ENCODE peak calls at places on chromosomes 7 and 10, in seven cellular contexts. E is sciatic nerve; L is stimulated activated CD8-positive, alpha-beta memory T cell treated with anti-CD3 and anti-CD28 coated beads, Interleukin-4, amount 100 ng/mL, for 4 hours; G is astrocyte of the cerebellum; J is kidney epithelial cell; H is WERI-Rb-1; Q is type B pancreatic cell. F is an unnamed sample.

GRCh38 chr7:104230606-104231005 is 22.8 kb upstream of the ORC5 start:
- DNase-seq in E (no peak), L (no peak), G (no peak), J (no peak), H (peak; percentile 12), Q (no peak), F (no peak)

GRCh38 chr10:35228058-35228457 is 101.4 kb downstream of the CREM start:
- DNase-seq in E (no peak), L (no peak), G (no peak), J (no peak), H (no peak), Q (no peak), F (no peak)

GRCh38 chr7:21966271-21966670 is 20.6 kb upstream of the CDCA7L start:
- DNase-seq in E (no peak), L (no peak), G (no peak), J (no peak), H (no peak), Q (no peak), F (no peak)

GRCh38 chr10:112092529-112092928 is 91.0 kb downstream of the GPAM start:
- DNase-seq in E (no peak), L (no peak), G (no peak), J (no peak), H (no peak), Q (no peak), F (no peak)

GRCh38 chr10:101367569-101368453 is 13.8 kb downstream of the BTRC start:
- DNase-seq in E (no peak), L (no peak), G (peak; percentile 45), J (peak; percentile 77), H (no peak), Q (no peak), F (no peak)

GRCh38 chr7:100949227-100949930 is at the start of gene MUC3A:
- DNase-seq in E (no peak), L (no peak), G (no peak), J (no peak), H (no peak), Q (no peak), F (no peak)

GRCh38 chr10:110636572-110636931 is 7.6 kb upstream of the RBM20 start:
- DNase-seq in E (no peak), L (no peak), G (no peak), J (no peak), H (no peak), Q (no peak), F (no peak)

GRCh38 chr7:158587425-158588084 is at the start of gene PTPRN2:
- DNase-seq in E (peak; percentile 77), L (peak; percentile 12), G (peak; percentile 2), J (no peak), H (peak; percentile 59), Q (peak; percentile 81), F (peak; percentile 8)

GRCh38 chr7:39954694-39955093 is 4.6 kb downstream of the CDK13 start:
- DNase-seq in E (no peak), L (no peak), G (no peak), J (no peak), H (no peak), Q (no peak), F (no peak)

GRCh38 chr7:77338883-77339629 is 77.1 kb downstream of the GSAP start:
- DNase-seq in E (no peak), L (no peak), G (no peak), J (no peak), H (no peak), Q (no peak), F (no peak)

GRCh38 chr7:14734839-14735321 is 167.7 kb downstream of the DGKB start:
- DNase-seq in E (no peak), L (no peak), G (no peak), J (no peak), H (peak; percentile 37), Q (no peak), F (no peak)

GRCh38 chr10:97109562-97109961 is 76.2 kb downstream of the SLIT1 start:
- DNase-seq in E (no peak), L (no peak), G (no peak), J (no peak), H (no peak), Q (no peak), F (no peak)

GRCh38 chr10:49398000-49398861 is 2.3 kb upstream of the DRGX start:
- DNase-seq in E (peak; percentile 70), L (peak; percentile 7), G (no peak), J (no peak), H (no peak), Q (peak; percentile 77), F (no peak)

GRCh38 chr10:86630079-86630478 is 24.3 kb upstream of the OPN4 start:
- DNase-seq in E (no peak), L (no peak), G (no peak), J (no peak), H (no peak), Q (no peak), F (no peak)

GRCh38 chr7:99473315-99473596 is 566 bp downstream of the ZNF789 start:
- DNase-seq in E (no peak), L (no peak), G (peak; percentile 42), J (peak; percentile 70), H (no peak), Q (no peak), F (no peak)

GRCh38 chr7:142567676-142568075 is 181.6 kb upstream of the PRSS1 start:
- DNase-seq in E (no peak), L (no peak), G (no peak), J (no peak), H (no peak), Q (no peak), F (no peak)

GRCh38 chr10:67506083-67506756 is 189.8 kb downstream of the CTNNA3 start:
- DNase-seq in E (no peak), L (no peak), G (no peak), J (no peak), H (no peak), Q (no peak), F (no peak)

GRCh38 chr7:99504281-99504602 is 220 bp upstream of the ZKSCAN5 start:
- DNase-seq in E (no peak), L (no peak), G (peak; percentile 93), J (peak; percentile 83), H (peak; percentile 99), Q (no peak), F (no peak)

GRCh38 chr7:94367940-94368339 is 26.8 kb upstream of the COL1A2 start:
- DNase-seq in E (no peak), L (no peak), G (peak; percentile 82), J (no peak), H (no peak), Q (no peak), F (no peak)

GRCh38 chr10:103888113-103888841 is 29.7 kb downstream of the STN1 start:
- DNase-seq in E (peak; percentile 72), L (no peak), G (peak; percentile 79), J (peak; percentile 69), H (no peak), Q (no peak), F (no peak)

GRCh38 chr10:102342462-102342861 is 53.0 kb upstream of the NFKB2 start:
- DNase-seq in E (no peak), L (no peak), G (no peak), J (no peak), H (peak; percentile 33), Q (no peak), F (no peak)

GRCh38 chr10:36583690-36584089 is 541.7 kb upstream of the ANKRD30A start:
- DNase-seq in E (no peak), L (no peak), G (no peak), J (no peak), H (no peak), Q (no peak), F (no peak)

GRCh38 chr10:45375101-45375500 is 1.1 kb downstream of the ALOX5 start:
- DNase-seq in E (no peak), L (no peak), G (no peak), J (no peak), H (no peak), Q (no peak), F (no peak)

GRCh38 chr10:61063911-61064310 is 119.9 kb upstream of the RHOBTB1 start:
- DNase-seq in E (no peak), L (no peak), G (no peak), J (no peak), H (no peak), Q (no peak), F (no peak)

GRCh38 chr10:14362098-14362497 is 31.4 kb upstream of the FRMD4A start:
- DNase-seq in E (no peak), L (no peak), G (peak; percentile 54), J (no peak), H (no peak), Q (no peak), F (no peak)

GRCh38 chr7:96740130-96740529 is 30.5 kb upstream of the SEM1 start:
- DNase-seq in E (no peak), L (no peak), G (no peak), J (no peak), H (no peak), Q (no peak), F (no peak)

GRCh38 chr10:35913628-35914027 is 271.5 kb upstream of the FZD8 start:
- DNase-seq in E (no peak), L (no peak), G (no peak), J (peak; percentile 45), H (no peak), Q (no peak), F (no peak)

GRCh38 chr7:69192134-69192533 is 406.1 kb upstream of the AUTS2 start:
- DNase-seq in E (no peak), L (no peak), G (no peak), J (no peak), H (no peak), Q (no peak), F (no peak)

GRCh38 chr7:26365077-26365896 is 73.6 kb downstream of the SNX10 start:
- DNase-seq in E (no peak), L (no peak), G (peak; percentile 67), J (no peak), H (peak; percentile 55), Q (no peak), F (peak; percentile 25)

GRCh38 chr10:63363951-63364350 is 101.8 kb downstream of the JMJD1C start:
- DNase-seq in E (no peak), L (no peak), G (no peak), J (no peak), H (no peak), Q (no peak), F (no peak)

F was measured in activated naive CD8-positive, alpha-beta T cell treated with anti-CD3 and anti-CD28 coated beads, Interleukin-2, amount 50 U/mL, for 16 hours.